ENCODE peak calls at places on chromosomes 6 and 20, in seven cellular contexts. H, F, S, U, I, D and W are unnamed samples.

GRCh38 chr6:2748183-2748582 is 2.5 kb downstream of the MYLK4 start:
- DNase-seq in H (no peak), F (no peak), S (no peak), U (no peak), I (no peak), D (no peak), W (no peak)

GRCh38 chr6:34771727-34772126 is 14.4 kb downstream of the SNRPC start:
- DNase-seq in H (no peak), F (peak; percentile 78), S (no peak), U (no peak), I (peak; percentile 40), D (no peak), W (no peak)

GRCh38 chr20:17648782-17649730 is 33.0 kb downstream of the RRBP1 start:
- DNase-seq in H (no peak), F (no peak), S (no peak), U (no peak), I (peak; percentile 18), D (no peak), W (no peak)

GRCh38 chr20:59121714-59122376 is 41.8 kb upstream of the ZNF831 start:
- DNase-seq in H (no peak), F (no peak), S (no peak), U (no peak), I (no peak), D (no peak), W (no peak)

GRCh38 chr6:93416575-93417420 is 2.6 kb downstream of the EPHA7 start:
- DNase-seq in H (no peak), F (peak; percentile 3), S (no peak), U (peak; percentile 29), I (peak; percentile 8), D (peak; percentile 27), W (no peak)

GRCh38 chr6:28789553-28790083 is 134.2 kb downstream of the TRIM27 start:
- DNase-seq in H (no peak), F (peak; percentile 71), S (no peak), U (peak; percentile 20), I (peak; percentile 85), D (no peak), W (no peak)

GRCh38 chr6:15352884-15353283 is 107.0 kb downstream of the JARID2 start:
- DNase-seq in H (no peak), F (no peak), S (no peak), U (no peak), I (peak; percentile 43), D (no peak), W (no peak)

GRCh38 chr6:21115111-21115510 is 478.4 kb upstream of the SOX4 start:
- DNase-seq in H (no peak), F (peak; percentile 30), S (no peak), U (peak; percentile 36), I (no peak), D (no peak), W (no peak)

GRCh38 chr20:33604084-33604990 is 57.8 kb upstream of the C20orf144 start:
- DNase-seq in H (no peak), F (no peak), S (no peak), U (no peak), I (no peak), D (no peak), W (no peak)

GRCh38 chr20:59007758-59008511 is 881 bp upstream of the CTSZ start:
- DNase-seq in H (no peak), F (no peak), S (no peak), U (no peak), I (no peak), D (peak; percentile 43), W (no peak)

GRCh38 chr6:98946266-98946817 is 1.4 kb downstream of the FBXL4 start:
- DNase-seq in H (no peak), F (no peak), S (no peak), U (no peak), I (no peak), D (no peak), W (no peak)

GRCh38 chr6:87968435-87969278 is 79.0 kb upstream of the SPACA1 start:
- DNase-seq in H (no peak), F (peak; percentile 30), S (no peak), U (no peak), I (peak; percentile 11), D (no peak), W (no peak)

GRCh38 chr20:3000852-3001523 is 42.4 kb upstream of the GNRH2 start:
- DNase-seq in H (no peak), F (peak; percentile 67), S (no peak), U (no peak), I (peak; percentile 82), D (no peak), W (no peak)

GRCh38 chr6:122717350-122717749 is 62.2 kb upstream of the FABP7 start:
- DNase-seq in H (no peak), F (peak; percentile 48), S (no peak), U (no peak), I (no peak), D (no peak), W (no peak)

GRCh38 chr6:71047401-71047800 is 90.5 kb upstream of the B3GAT2 start:
- DNase-seq in H (no peak), F (no peak), S (no peak), U (no peak), I (no peak), D (no peak), W (no peak)

GRCh38 chr6:71228461-71229041 is 60.1 kb upstream of the OGFRL1 start:
- DNase-seq in H (no peak), F (no peak), S (no peak), U (no peak), I (peak; percentile 77), D (no peak), W (no peak)

GRCh38 chr6:88815491-88815890 is 147.9 kb downstream of the RNGTT start:
- DNase-seq in H (no peak), F (peak; percentile 23), S (no peak), U (no peak), I (no peak), D (no peak), W (no peak)

GRCh38 chr6:105091140-105091829 is 88.5 kb downstream of the POPDC3 start:
- DNase-seq in H (no peak), F (no peak), S (no peak), U (no peak), I (no peak), D (no peak), W (no peak)

GRCh38 chr6:21597706-21598273 is 4.2 kb downstream of the SOX4 start:
- DNase-seq in H (no peak), F (peak; percentile 61), S (no peak), U (no peak), I (peak; percentile 32), D (no peak), W (no peak)

GRCh38 chr20:43383026-43383795 is 74.5 kb upstream of the SRSF6 start:
- DNase-seq in H (no peak), F (peak; percentile 65), S (no peak), U (no peak), I (no peak), D (peak; percentile 56), W (no peak)

GRCh38 chr20:23349338-23350006 is 1.1 kb upstream of the NXT1 start:
- DNase-seq in H (no peak), F (no peak), S (no peak), U (peak; percentile 47), I (peak; percentile 65), D (no peak), W (no peak)

DNA sequence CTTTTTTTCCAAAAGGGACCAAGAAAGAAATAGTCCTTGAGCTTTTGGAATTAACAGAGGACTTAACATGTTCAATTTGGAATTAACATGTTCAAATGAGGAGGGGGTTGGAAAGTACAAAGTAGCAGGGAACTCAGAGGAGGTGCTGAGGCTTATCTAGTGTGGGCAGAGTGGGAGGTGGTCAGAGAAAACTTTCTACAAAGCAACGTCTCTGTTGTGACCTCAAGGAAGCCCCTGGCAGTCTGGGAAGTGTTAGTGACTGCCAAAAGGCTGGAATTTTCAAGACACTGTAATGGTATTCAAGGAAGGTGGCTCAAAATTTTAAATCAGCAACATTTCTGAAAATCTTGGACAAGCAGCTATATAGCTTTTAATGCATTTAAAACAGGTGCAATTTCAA is 7.3 kb downstream of the ECI2 start:
- DNase-seq in H (no peak), F (no peak), S (no peak), U (no peak), I (no peak), D (no peak), W (no peak)
- H3K27ac ChIP-seq in H (no peak overlapping the region), F (no peak overlapping the region), S (no peak overlapping the region), U (no peak overlapping the region), I (no peak overlapping the region), D (no peak overlapping the region), W (no peak overlapping the region)

GRCh38 chr6:155491421-155491820 is 35.8 kb upstream of the NOX3 start:
- DNase-seq in H (no peak), F (no peak), S (no peak), U (no peak), I (peak; percentile 85), D (no peak), W (no peak)

GRCh38 chr6:155495011-155495768 is 39.6 kb upstream of the NOX3 start:
- DNase-seq in H (no peak), F (peak; percentile 78), S (no peak), U (peak; percentile 82), I (peak; percentile 6), D (peak; percentile 18), W (no peak)

GRCh38 chr6:155492061-155492735 is 36.6 kb upstream of the NOX3 start:
- DNase-seq in H (no peak), F (no peak), S (no peak), U (no peak), I (no peak), D (no peak), W (no peak)

GRCh38 chr6:155493694-155494143 is 38.1 kb upstream of the NOX3 start:
- DNase-seq in H (no peak), F (peak; percentile 98), S (peak; percentile 56), U (peak; percentile 69), I (peak; percentile 95), D (no peak), W (peak; percentile 95)

DNA sequence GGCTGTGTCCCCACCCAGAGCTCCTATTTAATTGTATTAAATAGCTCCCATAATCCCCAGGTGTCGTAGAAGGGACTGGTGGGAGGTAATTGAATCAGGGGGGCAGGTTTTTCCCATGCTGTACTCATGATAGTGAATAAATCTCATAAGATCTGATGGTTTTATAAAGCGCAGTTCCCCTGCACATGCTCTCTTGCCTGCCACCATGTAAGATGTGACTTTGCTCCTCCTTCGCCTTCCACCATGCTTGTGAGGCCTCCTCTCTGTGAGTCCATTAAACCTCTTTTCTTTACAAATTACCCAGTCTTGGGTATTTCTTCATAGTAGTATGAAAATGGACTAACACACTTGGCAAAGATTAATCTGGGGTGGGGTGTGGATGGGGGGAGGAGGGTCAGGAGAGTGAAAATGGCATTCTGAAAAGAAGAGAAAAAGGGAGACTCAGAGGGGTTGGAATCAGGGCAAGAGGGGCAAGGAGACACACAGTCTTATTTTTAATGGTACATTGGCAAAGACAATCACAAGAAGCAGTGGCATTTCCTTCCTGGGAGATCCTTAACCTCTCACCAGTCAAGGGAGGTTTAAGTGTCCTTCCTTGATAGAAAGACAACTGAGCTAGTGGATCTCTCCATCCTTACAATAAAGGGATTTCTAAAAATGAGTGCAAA is 37.5 kb upstream of the NOX3 start:
- DNase-seq in H (no peak), F (no peak), S (no peak), U (no peak), I (no peak), D (no peak), W (no peak)
- H3K27ac ChIP-seq in H (no peak overlapping the region), F (peak overlapping the region; percentile 58), S (peak overlapping the region; percentile 85), U (peak overlapping the region; percentile 50), I (peak overlapping the region; percentile 96), D (no peak overlapping the region), W (peak overlapping the region; percentile 75)

GRCh38 chr6:157908369-157909281 is 73.0 kb upstream of the SYNJ2 start:
- DNase-seq in H (no peak), F (no peak), S (no peak), U (no peak), I (no peak), D (no peak), W (no peak)
- H3K27ac ChIP-seq in H (no peak overlapping the region), F (no peak overlapping the region), S (peak overlapping the region; percentile 9), U (no peak overlapping the region), I (no peak overlapping the region), D (no peak overlapping the region), W (no peak overlapping the region)

GRCh38 chr6:146289816-146290588 is 253.6 kb upstream of the RAB32 start:
- DNase-seq in H (no peak), F (peak; percentile 87), S (no peak), U (no peak), I (peak; percentile 52), D (no peak), W (peak; percentile 20)
- H3K27ac ChIP-seq in H (no peak overlapping the region), F (no peak overlapping the region), S (no peak overlapping the region), U (no peak overlapping the region), I (no peak overlapping the region), D (peak overlapping the region; percentile 44), W (peak overlapping the region; percentile 1)